ENCODE peak calls at places on chromosomes 11 and 22, in five cellular contexts. Y is uterus; T is iPS-NIHi11; E is activated naive CD8-positive, alpha-beta T cell treated with anti-CD3 and anti-CD28 coated beads, Interleukin-2, amount 50 U/mL, for 24 hours; U is HTR-8/SVneo. B is an unnamed sample.

GRCh38 chr11:107076832-107077231 is 58.6 kb upstream of the GUCY1A2 start:
- DNase-seq in Y (no peak), T (no peak), E (no peak), U (no peak), B (no peak)

GRCh38 chr11:131770801-131771200 is 400.4 kb downstream of the NTM start:
- DNase-seq in Y (no peak), T (no peak), E (no peak), U (no peak), B (no peak)

GRCh38 chr22:32686354-32686753 is 115.2 kb upstream of the TIMP3 start:
- DNase-seq in Y (no peak), T (no peak), E (no peak), U (no peak), B (no peak)

GRCh38 chr11:45994421-45995341 is 72.2 kb downstream of the LARGE2 start:
- DNase-seq in Y (peak; percentile 27), T (peak; percentile 43), E (no peak), U (no peak), B (no peak)

GRCh38 chr22:48827904-48828555 is 999.6 kb downstream of the BRD1 start:
- DNase-seq in Y (no peak), T (no peak), E (no peak), U (no peak), B (no peak)

GRCh38 chr11:130639369-130639768 is 190.9 kb downstream of the ADAMTS15 start:
- DNase-seq in Y (no peak), T (no peak), E (no peak), U (no peak), B (no peak)

GRCh38 chr22:47110817-47111443 is 348.5 kb downstream of the TBC1D22A start:
- DNase-seq in Y (peak; percentile 81), T (no peak), E (no peak), U (no peak), B (no peak)

GRCh38 chr11:15189646-15190365 is 75.1 kb downstream of the INSC start:
- DNase-seq in Y (no peak), T (no peak), E (no peak), U (no peak), B (no peak)

GRCh38 chr11:113014262-113014661 is 53.0 kb downstream of the NCAM1 start:
- DNase-seq in Y (peak; percentile 31), T (no peak), E (no peak), U (no peak), B (no peak)

GRCh38 chr11:73187854-73188253 is 30.2 kb upstream of the P2RY2 start:
- DNase-seq in Y (no peak), T (peak; percentile 53), E (no peak), U (no peak), B (no peak)

GRCh38 chr11:103380031-103380430 is 270.8 kb downstream of the DYNC2H1 start:
- DNase-seq in Y (no peak), T (no peak), E (no peak), U (no peak), B (no peak)

GRCh38 chr11:28833670-28834069 is 725.5 kb downstream of the METTL15 start:
- DNase-seq in Y (no peak), T (no peak), E (no peak), U (peak; percentile 17), B (no peak)

GRCh38 chr11:116605543-116605942 is 167.2 kb downstream of the BUD13 start:
- DNase-seq in Y (no peak), T (peak; percentile 88), E (peak; percentile 38), U (peak; percentile 53), B (no peak)

GRCh38 chr11:94851864-94852581 is 83.9 kb downstream of the AMOTL1 start:
- DNase-seq in Y (no peak), T (no peak), E (no peak), U (no peak), B (peak; percentile 48)

GRCh38 chr11:36235750-36236149 is 53.5 kb downstream of the COMMD9 start:
- DNase-seq in Y (no peak), T (no peak), E (no peak), U (no peak), B (no peak)

GRCh38 chr11:134655189-134655937 is 243.3 kb upstream of the B3GAT1 start:
- DNase-seq in Y (peak; percentile 3), T (no peak), E (no peak), U (no peak), B (no peak)

GRCh38 chr22:27876684-27877083 is 42.4 kb downstream of the PITPNB start:
- DNase-seq in Y (no peak), T (no peak), E (no peak), U (no peak), B (no peak)

GRCh38 chr11:77082838-77083552 is 16.2 kb downstream of the CAPN5 start:
- DNase-seq in Y (no peak), T (no peak), E (peak; percentile 56), U (no peak), B (no peak)

GRCh38 chr22:37765498-37765897 is 42.2 kb upstream of the GCAT start:
- DNase-seq in Y (no peak), T (no peak), E (no peak), U (no peak), B (no peak)

GRCh38 chr11:123132881-123133280 is 62.2 kb downstream of the CLMP start:
- DNase-seq in Y (no peak), T (no peak), E (no peak), U (no peak), B (no peak)

B was measured in prostate gland.